ENCODE peak calls at places on chromosome 16, in ten cellular contexts. Q, C, K, G, U, S, D, M, P and I are unnamed samples.
A peak's percentile ranks its signal among the peaks of the same experiment; 100 is the strongest.

GRCh38 chr16:66007717-66008116 is 358.8 kb upstream of the CDH5 start:
- DNase-seq in M (no peak), S (no peak), Q (no peak), P (no peak), G (no peak), K (no peak), C (no peak), U (peak; percentile 93), D (no peak), I (no peak)

GRCh38 chr16:85610059-85610445 is 3.1 kb upstream of the GSE1 start:
- DNase-seq in Q (no peak), U (no peak), K (no peak), G (peak; percentile 51), D (no peak), P (no peak), C (no peak), S (peak; percentile 35), M (no peak), I (no peak)

GRCh38 chr16:89450537-89450936 is 39.8 kb downstream of the ANKRD11 start:
- DNase-seq in Q (no peak), K (no peak), M (no peak), U (no peak), C (no peak), S (no peak), P (no peak), G (no peak), D (no peak), I (no peak)

GRCh38 chr16:52069866-52070265 is 477.1 kb downstream of the TOX3 start:
- DNase-seq in P (no peak), K (no peak), U (peak; percentile 11), C (no peak), G (no peak), D (no peak), S (no peak), M (no peak), Q (peak; percentile 22), I (no peak)

GRCh38 chr16:72884037-72884436 is 163.9 kb downstream of the ZFHX3 start:
- DNase-seq in U (peak; percentile 56), P (no peak), G (no peak), D (no peak), Q (no peak), M (no peak), S (no peak), C (no peak), K (no peak), I (no peak)

GRCh38 chr16:8949536-8950418 is 13.9 kb downstream of the USP7 start:
- DNase-seq in G (no peak), M (no peak), K (no peak), D (no peak), P (no peak), S (no peak), U (no peak), Q (no peak), C (no peak), I (no peak)

GRCh38 chr16:11481987-11482386 is 104.7 kb downstream of the LITAF start:
- DNase-seq in P (no peak), G (no peak), K (no peak), Q (no peak), M (no peak), C (no peak), D (no peak), S (no peak), U (peak; percentile 95), I (no peak)

GRCh38 chr16:26992661-26993365 is 73.9 kb upstream of the C16orf82 start:
- DNase-seq in Q (no peak), S (no peak), D (no peak), G (no peak), K (no peak), C (no peak), M (no peak), P (no peak), U (no peak), I (no peak)

GRCh38 chr16:73064227-73064995 is 16.5 kb upstream of the ZFHX3 start:
- DNase-seq in M (no peak), S (no peak), P (peak; percentile 72), U (peak; percentile 78), Q (no peak), G (no peak), C (peak; percentile 64), D (no peak), K (no peak), I (no peak)

GRCh38 chr16:50372611-50373344 is 4.0 kb upstream of the BRD7 start:
- DNase-seq in K (peak; percentile 65), D (no peak), C (peak; percentile 92), P (peak; percentile 32), S (no peak), G (no peak), U (peak; percentile 61), Q (peak; percentile 35), M (no peak), I (no peak)

GRCh38 chr16:81401035-81401950 is 43.3 kb upstream of the CMIP start:
- DNase-seq in S (no peak), K (peak; percentile 48), U (peak; percentile 62), C (peak; percentile 64), D (peak; percentile 66), G (no peak), M (no peak), P (peak; percentile 31), Q (peak; percentile 97), I (no peak)

DNA sequence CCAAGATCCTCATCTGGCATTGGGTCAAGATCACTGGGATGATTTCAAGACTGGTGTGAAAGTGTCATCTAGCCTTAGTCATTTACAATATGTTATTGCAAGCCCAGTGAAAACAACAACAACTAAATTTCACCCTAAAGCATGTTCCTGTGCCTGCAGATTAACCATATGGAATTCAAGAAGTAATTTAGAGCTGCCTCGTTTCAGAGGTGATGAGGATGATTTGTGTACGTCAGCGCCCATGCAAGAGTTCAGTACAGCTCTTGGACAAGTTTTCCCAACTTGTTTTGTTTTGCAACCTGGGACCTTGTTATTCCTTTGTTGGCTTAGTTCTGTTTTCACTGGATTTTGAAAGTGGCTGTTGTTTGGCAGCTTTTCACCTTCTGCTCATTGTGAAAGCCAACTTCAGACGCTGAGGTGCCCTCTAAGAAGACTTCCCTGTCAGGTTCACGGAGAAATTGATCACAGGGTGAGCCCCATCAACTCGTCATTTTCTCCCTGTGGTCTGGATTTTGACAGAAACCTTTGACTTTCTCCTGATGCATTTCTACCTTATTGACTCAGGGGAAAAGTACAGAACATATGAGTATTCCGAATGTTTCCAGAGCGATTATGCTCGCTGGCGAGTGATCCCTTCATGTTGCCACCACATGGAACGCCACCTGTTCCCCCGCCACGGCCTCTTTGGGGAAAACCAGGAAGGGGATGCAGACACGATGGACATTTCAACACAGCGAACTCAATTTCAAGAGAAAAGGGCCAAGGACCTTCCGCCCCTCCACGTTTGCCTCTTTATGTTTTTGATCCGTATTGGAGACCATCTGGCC is 85.6 kb downstream of the FOXL1 start:
- DNase-seq in Q (peak; percentile 8), G (no peak), P (no peak), D (no peak), C (no peak), M (peak; percentile 76), K (no peak), S (no peak), U (peak; percentile 28), I (no peak)
- H3K27ac ChIP-seq in Q (peak overlapping the region; percentile 90), G (peak overlapping the region; percentile 72), P (no peak overlapping the region), D (peak overlapping the region; percentile 92), C (no peak overlapping the region), M (peak overlapping the region; percentile 82), K (no peak overlapping the region), S (no peak overlapping the region), U (peak overlapping the region; percentile 76), I (no peak overlapping the region)

DNA sequence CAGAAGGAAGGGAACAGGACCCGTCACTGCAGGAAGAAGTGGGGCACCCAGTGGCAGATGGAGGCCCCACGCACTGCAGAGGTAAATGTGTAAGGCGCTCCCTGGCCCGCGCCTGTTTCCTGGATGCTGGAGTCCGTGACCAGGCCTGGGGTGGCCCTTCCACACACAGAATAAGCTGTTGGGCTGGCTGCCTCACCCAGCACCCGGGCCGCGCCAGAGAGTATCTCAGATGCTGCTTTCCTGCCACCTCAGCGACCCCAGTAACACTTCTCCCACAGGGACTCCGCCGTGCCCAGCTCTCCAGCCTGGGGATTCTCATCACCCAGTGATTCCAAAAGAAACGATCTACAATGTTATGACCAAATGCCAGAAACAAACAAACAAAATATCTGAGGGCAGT is 1993.1 kb downstream of the TP53TG3F start:
- DNase-seq in G (no peak), S (no peak), C (no peak), P (no peak), M (no peak), D (no peak), Q (no peak), K (no peak), U (no peak), I (no peak)
- H3K9me3 ChIP-seq in G (no peaks in the 10 kb centered on the region), S (no peaks in the 10 kb centered on the region), C (peaks cover 2% of the 10 kb centered on the region), P (peaks cover 7% of the 10 kb centered on the region), M (peaks cover 5% of the 10 kb centered on the region), D (peaks cover 18% of the 10 kb centered on the region), Q (peaks cover 7% of the 10 kb centered on the region), K (peaks cover 19% of the 10 kb centered on the region), U (peaks cover 42% of the 10 kb centered on the region), I (peaks cover 7% of the 10 kb centered on the region)

DNA sequence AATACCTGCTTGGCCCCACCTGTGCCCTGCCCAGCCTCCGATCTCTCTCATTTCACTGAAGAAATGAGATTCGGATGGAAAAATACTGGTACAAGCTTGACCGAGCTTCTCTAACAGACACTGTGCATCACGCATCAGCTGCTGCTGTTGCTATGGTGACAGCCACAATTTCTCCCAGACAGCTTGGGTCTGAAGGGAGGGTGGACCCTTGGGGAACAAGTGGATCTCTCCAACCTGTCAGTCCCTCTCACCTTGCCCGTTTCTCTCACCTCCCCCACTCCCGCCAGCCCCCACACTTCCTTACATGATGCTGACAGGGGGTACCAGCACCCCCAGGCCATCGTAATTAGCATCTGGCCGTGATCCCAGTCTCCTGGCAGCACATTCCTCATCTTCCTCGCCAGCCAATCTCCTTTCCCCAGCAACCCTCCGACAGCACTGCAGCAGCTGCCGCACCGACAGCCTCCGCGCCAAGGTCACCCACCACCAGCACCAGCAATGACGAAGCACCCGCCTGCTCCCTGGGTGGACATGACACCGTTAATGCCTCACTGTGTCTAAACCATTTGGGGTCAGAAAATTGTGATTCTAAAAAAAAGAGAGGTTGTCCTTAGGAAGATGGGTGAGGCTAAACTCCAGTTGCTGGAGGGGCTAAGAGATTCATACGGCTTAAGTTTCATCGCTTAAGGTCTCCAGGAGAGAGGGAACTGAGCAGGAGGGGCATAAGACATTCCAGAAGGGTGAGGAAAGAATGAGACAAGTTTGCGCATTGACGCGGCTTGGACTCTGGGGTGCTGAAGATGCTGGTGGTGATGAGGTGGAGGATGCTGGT is 58.6 kb upstream of the TNRC6A start:
- DNase-seq in U (peak; percentile 92), C (peak; percentile 87), S (peak; percentile 79), Q (peak; percentile 82), D (no peak), P (peak; percentile 88), M (peak; percentile 6), G (no peak), K (peak; percentile 66), I (peak; percentile 15)
- TF ChIP-seq POLR2A in U (peak; percentile 49), C (no peak), S (no peak), Q (no peak), D (no peak), P (no peak), M (no peak), G (no peak), K (no peak), I (no peak)

DNA sequence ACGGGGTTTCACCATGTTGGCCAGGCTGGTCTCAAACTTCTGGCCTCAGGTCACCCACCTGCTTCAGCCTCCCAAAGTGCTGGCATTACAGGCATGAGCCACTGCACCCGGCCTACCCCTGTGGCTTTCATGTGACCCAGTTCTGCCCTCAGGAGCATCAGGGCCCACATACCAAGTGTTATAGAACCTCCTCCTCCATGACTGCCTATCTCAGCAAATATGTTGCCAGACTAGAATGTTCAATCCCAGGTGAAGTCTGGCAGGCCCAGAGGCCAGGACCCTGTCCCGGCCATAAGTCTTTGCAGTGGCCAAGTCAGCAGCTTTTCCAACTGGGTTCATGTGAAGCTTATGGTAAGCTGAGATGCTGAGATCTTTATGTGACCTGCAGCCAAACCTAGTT is 9.8 kb upstream of the SMPD3 start:
- DNase-seq in K (no peak), D (no peak), Q (no peak), P (no peak), M (no peak), U (no peak), G (no peak), C (no peak), S (no peak), I (no peak)
- H3K27ac ChIP-seq in K (no peak overlapping the region), D (no peak overlapping the region), Q (no peak overlapping the region), P (no peak overlapping the region), M (no peak overlapping the region), U (no peak overlapping the region), G (no peak overlapping the region), C (no peak overlapping the region), S (no peak overlapping the region), I (no peak overlapping the region)